ENCODE peak calls at places on chromosomes 12 and 14, in nine cellular contexts. I, U, O, S, D, A, C, Z and R are unnamed samples.

GRCh38 chr12:95304673-95305198 is 87.1 kb downstream of the VEZT start:
- DNase-seq in I (no peak), U (no peak), O (no peak), S (no peak), D (no peak), A (no peak), C (no peak), Z (no peak), R (no peak)

GRCh38 chr12:75933136-75933535 is 98.4 kb downstream of the PHLDA1 start:
- DNase-seq in I (no peak), U (no peak), O (no peak), S (no peak), D (no peak), A (no peak), C (no peak), Z (no peak), R (no peak)

GRCh38 chr14:76293923-76294322 is 82.0 kb upstream of the ESRRB start:
- DNase-seq in I (no peak), U (peak), O (no peak), S (no peak), D (peak), A (no peak), C (no peak), Z (no peak), R (no peak)

GRCh38 chr14:100392266-100392850 is 69.2 kb downstream of the SLC25A47 start:
- DNase-seq in I (no peak), U (no peak), O (no peak), S (no peak), D (no peak), A (no peak), C (no peak), Z (no peak), R (no peak)

GRCh38 chr14:26081043-26081442 is 516.8 kb downstream of the NOVA1 start:
- DNase-seq in I (no peak), U (no peak), O (no peak), S (no peak), D (no peak), A (no peak), C (no peak), Z (no peak), R (no peak)

GRCh38 chr12:23063206-23063605 is 438.2 kb downstream of the ETNK1 start:
- DNase-seq in I (no peak), U (no peak), O (no peak), S (no peak), D (no peak), A (no peak), C (no peak), Z (no peak), R (no peak)

GRCh38 chr12:59004466-59004865 is 84.2 kb upstream of the LRIG3 start:
- DNase-seq in I (no peak), U (no peak), O (no peak), S (no peak), D (no peak), A (no peak), C (no peak), Z (no peak), R (no peak)

GRCh38 chr14:93114068-93114710 is 1.5 kb downstream of the ITPK1 start:
- DNase-seq in I (no peak), U (no peak), O (no peak), S (no peak), D (no peak), A (no peak), C (no peak), Z (no peak), R (no peak)

GRCh38 chr12:112907415-112908157 is 824 bp downstream of the OAS1 start:
- DNase-seq in I (peak), U (no peak), O (peak), S (no peak), D (no peak), A (no peak), C (peak), Z (no peak), R (no peak)

GRCh38 chr12:61546296-61546695 is 713.9 kb upstream of the USP15 start:
- DNase-seq in I (no peak), U (no peak), O (no peak), S (no peak), D (no peak), A (no peak), C (no peak), Z (no peak), R (no peak)

GRCh38 chr12:116432321-116432750 is 126.8 kb upstream of the MAP1LC3B2 start:
- DNase-seq in I (no peak), U (no peak), O (peak), S (no peak), D (no peak), A (peak), C (no peak), Z (no peak), R (no peak)

GRCh38 chr12:109537136-109537535 is 36.2 kb downstream of the MMAB start:
- DNase-seq in I (no peak), U (no peak), O (no peak), S (no peak), D (no peak), A (no peak), C (no peak), Z (no peak), R (no peak)

GRCh38 chr14:21104448-21105060 is 3.7 kb downstream of the TMEM253 start:
- DNase-seq in I (peak), U (no peak), O (peak), S (peak), D (no peak), A (peak), C (no peak), Z (peak), R (no peak)

GRCh38 chr12:89393551-89394121 is 41.3 kb upstream of the DUSP6 start:
- DNase-seq in I (no peak), U (no peak), O (no peak), S (no peak), D (no peak), A (no peak), C (no peak), Z (no peak), R (no peak)

GRCh38 chr14:22531451-22532344 is 57.3 kb downstream of the DAD1 start:
- DNase-seq in I (no peak), U (no peak), O (no peak), S (no peak), D (no peak), A (no peak), C (peak), Z (no peak), R (no peak)

GRCh38 chr14:105484069-105484996 is 2.4 kb upstream of the CRIP1 start:
- DNase-seq in I (no peak), U (peak), O (no peak), S (no peak), D (no peak), A (no peak), C (no peak), Z (no peak), R (no peak)

GRCh38 chr12:2172486-2173214 is 119.9 kb downstream of the CACNA1C start:
- DNase-seq in I (no peak), U (no peak), O (no peak), S (no peak), D (no peak), A (peak), C (no peak), Z (no peak), R (no peak)

GRCh38 chr14:20998674-20999366 is at the start of gene SLC39A2:
- DNase-seq in I (peak), U (peak), O (no peak), S (no peak), D (no peak), A (no peak), C (no peak), Z (no peak), R (no peak)

GRCh38 chr12:63220921-63221320 is 69.9 kb upstream of the AVPR1A start:
- DNase-seq in I (no peak), U (no peak), O (no peak), S (no peak), D (no peak), A (no peak), C (no peak), Z (no peak), R (no peak)

GRCh38 chr14:76805245-76805644 is 7.4 kb downstream of the ANGEL1 start:
- DNase-seq in I (no peak), U (no peak), O (no peak), S (no peak), D (no peak), A (no peak), C (no peak), Z (no peak), R (no peak)

GRCh38 chr14:53331247-53331646 is 178.1 kb upstream of the DDHD1 start:
- DNase-seq in I (no peak), U (no peak), O (no peak), S (no peak), D (no peak), A (no peak), C (no peak), Z (no peak), R (no peak)

GRCh38 chr14:95515523-95516517 is 630 bp downstream of the SYNE3 start:
- DNase-seq in I (peak), U (peak), O (peak), S (peak), D (peak), A (peak), C (no peak), Z (peak), R (peak)

GRCh38 chr12:60194682-60195081 is 598.9 kb downstream of the SLC16A7 start:
- DNase-seq in I (no peak), U (no peak), O (no peak), S (no peak), D (no peak), A (no peak), C (no peak), Z (no peak), R (no peak)

GRCh38 chr14:24079521-24080141 is 8.3 kb downstream of the CPNE6 start:
- DNase-seq in I (no peak), U (peak), O (no peak), S (no peak), D (no peak), A (no peak), C (no peak), Z (peak), R (no peak)

GRCh38 chr14:103055693-103056092 is 1.7 kb downstream of the CDC42BPB start:
- DNase-seq in I (no peak), U (no peak), O (no peak), S (no peak), D (no peak), A (no peak), C (no peak), Z (no peak), R (no peak)

GRCh38 chr12:107523760-107524558 is 161.6 kb upstream of the PWP1 start:
- DNase-seq in I (no peak), U (no peak), O (no peak), S (no peak), D (peak), A (no peak), C (no peak), Z (no peak), R (no peak)

GRCh38 chr14:33068626-33069025 is 129.9 kb downstream of the NPAS3 start:
- DNase-seq in I (no peak), U (no peak), O (no peak), S (no peak), D (no peak), A (no peak), C (no peak), Z (no peak), R (no peak)

GRCh38 chr12:7934560-7935463 is 1.2 kb downstream of the SLC2A3 start:
- DNase-seq in I (no peak), U (no peak), O (no peak), S (no peak), D (no peak), A (no peak), C (no peak), Z (no peak), R (no peak)

GRCh38 chr14:46487582-46488350 is 163.8 kb downstream of the RPL10L start:
- DNase-seq in I (no peak), U (no peak), O (no peak), S (no peak), D (no peak), A (no peak), C (no peak), Z (no peak), R (no peak)

GRCh38 chr14:104428860-104429259 is 150.7 kb upstream of the C14orf180 start:
- DNase-seq in I (no peak), U (no peak), O (no peak), S (no peak), D (no peak), A (no peak), C (no peak), Z (no peak), R (no peak)

GRCh38 chr12:121214855-121215745 is 5.2 kb downstream of the P2RX4 start:
- DNase-seq in I (no peak), U (no peak), O (no peak), S (peak), D (peak), A (no peak), C (no peak), Z (no peak), R (no peak)

GRCh38 chr14:38973083-38973700 is 129.8 kb downstream of the SEC23A start:
- DNase-seq in I (no peak), U (no peak), O (no peak), S (no peak), D (peak), A (no peak), C (no peak), Z (no peak), R (no peak)

GRCh38 chr14:51614707-51615106 is 37.0 kb upstream of the FRMD6 start:
- DNase-seq in I (no peak), U (no peak), O (no peak), S (no peak), D (no peak), A (no peak), C (no peak), Z (no peak), R (no peak)

GRCh38 chr12:27243006-27243405 is 1.1 kb upstream of the STK38L start:
- DNase-seq in I (no peak), U (no peak), O (no peak), S (no peak), D (no peak), A (no peak), C (no peak), Z (no peak), R (no peak)
- TF ChIP-seq POLR2AphosphoS5 in I (no peak), U (no peak), O (no peak), S (no peak), D (no peak), A (no peak), C (no peak), Z (no peak), R (no peak)

GRCh38 chr12:84676787-84677186 is 235.8 kb downstream of the SLC6A15 start:
- DNase-seq in I (no peak), U (no peak), O (no peak), S (no peak), D (no peak), A (no peak), C (no peak), Z (no peak), R (no peak)
- H3K27ac ChIP-seq in I (no peak), U (no peak), O (no peak), S (no peak), D (no peak), A (no peak), C (no peak), Z (no peak), R (no peak)

GRCh38 chr12:104498211-104498801 is 41.6 kb downstream of the CHST11 start:
- DNase-seq in I (no peak), U (no peak), O (no peak), S (no peak), D (no peak), A (no peak), C (no peak), Z (no peak), R (no peak)
- TF ChIP-seq EP300 in I (no peak), U (no peak), O (no peak), S (no peak), D (no peak), A (no peak), C (peak), Z (no peak), R (no peak)

DNA sequence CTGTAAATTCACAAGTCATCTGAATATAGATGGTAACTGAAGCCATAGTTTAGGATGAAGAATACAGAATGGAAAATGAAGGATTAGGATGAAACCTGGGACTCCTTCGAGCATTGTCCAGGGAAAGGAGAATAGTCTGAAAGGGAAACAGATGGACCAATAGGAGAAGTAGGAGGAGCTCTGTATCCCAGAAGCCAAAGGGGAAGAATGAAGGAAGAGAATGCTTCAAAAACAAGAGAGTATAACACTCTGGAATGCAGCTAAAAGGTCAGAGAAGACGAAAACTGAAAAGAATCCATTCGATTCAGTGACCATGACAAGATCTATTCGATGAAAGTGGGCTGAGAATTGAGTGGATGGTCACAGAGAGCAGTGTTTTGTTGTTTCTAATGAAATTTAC is 1.0 kb downstream of the GMFB start:
- DNase-seq in I (no peak), U (no peak), O (no peak), S (no peak), D (no peak), A (no peak), C (no peak), Z (peak), R (no peak)
- TF ChIP-seq POLR2AphosphoS5 in I (no peak), U (no peak), O (no peak), S (no peak), D (peak), A (no peak), C (no peak), Z (no peak), R (no peak)

GRCh38 chr12:104986022-104986941 is at the start of gene NOPCHAP1:
- DNase-seq in I (peak), U (peak), O (peak), S (peak), D (peak), A (peak), C (peak), Z (peak), R (peak)
- H3K27ac ChIP-seq in I (peak), U (peak), O (peak), S (peak), D (peak), A (peak), C (peak), Z (peak), R (peak)

GRCh38 chr14:36655963-36656768 is 5.5 kb upstream of the PAX9 start:
- DNase-seq in I (peak), U (peak), O (no peak), S (no peak), D (peak), A (no peak), C (no peak), Z (peak), R (no peak)
- TF ChIP-seq EP300 in I (no peak), U (no peak), O (no peak), S (no peak), D (no peak), A (no peak), C (no peak), Z (no peak), R (no peak)

GRCh38 chr12:53746592-53747491 is 4.9 kb downstream of the CISTR start:
- DNase-seq in I (peak), U (peak), O (peak), S (peak), D (peak), A (peak), C (peak), Z (peak), R (peak)

GRCh38 chr12:53740130-53740491 is 11.7 kb downstream of the CISTR start:
- DNase-seq in I (no peak), U (no peak), O (no peak), S (no peak), D (no peak), A (no peak), C (no peak), Z (no peak), R (no peak)

GRCh38 chr12:53744130-53744441 is 7.7 kb downstream of the CISTR start:
- DNase-seq in I (no peak), U (no peak), O (no peak), S (no peak), D (no peak), A (no peak), C (no peak), Z (no peak), R (no peak)

GRCh38 chr12:53744730-53745129 is 7.0 kb downstream of the CISTR start:
- DNase-seq in I (no peak), U (no peak), O (no peak), S (no peak), D (no peak), A (no peak), C (no peak), Z (no peak), R (no peak)

DNA sequence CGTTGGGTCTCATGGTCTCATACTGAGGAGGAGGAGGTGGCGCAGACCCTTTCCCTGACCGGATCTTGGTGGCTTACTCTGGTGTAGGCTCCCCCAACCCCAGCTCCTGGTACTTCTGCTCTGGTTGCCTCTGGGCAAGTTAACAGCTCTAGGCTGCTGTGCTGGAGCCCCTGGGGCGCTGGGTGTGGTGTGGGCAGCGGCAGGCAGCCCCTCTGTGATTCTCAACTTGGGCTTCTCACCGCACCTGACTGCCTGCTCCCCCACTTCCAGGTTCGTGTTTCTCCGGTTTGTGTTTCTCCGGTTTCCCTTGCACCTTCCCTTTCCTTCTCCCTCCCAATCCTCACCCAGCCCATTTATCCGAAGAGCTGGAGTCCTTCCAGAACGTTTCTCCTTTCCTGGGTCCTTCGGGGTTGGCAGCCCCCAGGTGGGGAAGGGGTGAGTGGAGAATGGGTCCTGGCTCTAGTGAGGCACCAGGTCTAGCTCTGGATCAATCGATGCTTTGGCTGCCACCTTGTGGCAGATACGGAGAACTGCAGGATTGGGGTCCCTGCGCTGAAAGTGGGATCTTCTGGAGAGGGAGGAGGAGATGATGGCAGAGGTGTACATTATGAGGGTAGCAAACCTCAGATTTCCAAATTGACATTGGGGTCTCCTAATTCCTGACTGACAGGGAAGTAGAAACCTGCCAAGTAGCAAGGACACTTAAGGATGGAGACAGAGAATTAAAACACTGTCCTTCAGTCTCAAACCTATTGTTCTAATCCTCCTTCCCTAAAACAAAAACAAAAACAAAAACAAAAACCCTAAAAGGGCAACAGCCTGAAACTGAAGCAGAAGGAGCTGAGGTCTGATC is 8.3 kb downstream of the CISTR start:
- DNase-seq in I (peak), U (peak), O (peak), S (peak), D (peak), A (no peak), C (no peak), Z (peak), R (no peak)
- TF ChIP-seq POLR2AphosphoS5 in I (no peak), U (no peak), O (no peak), S (no peak), D (no peak), A (no peak), C (no peak), Z (no peak), R (no peak)

GRCh38 chr12:124756730-124757129 is 106.9 kb downstream of the SCARB1 start:
- DNase-seq in I (no peak), U (no peak), O (no peak), S (no peak), D (no peak), A (no peak), C (no peak), Z (no peak), R (no peak)

GRCh38 chr12:124754949-124755800 is 108.5 kb downstream of the SCARB1 start:
- DNase-seq in I (peak), U (no peak), O (peak), S (peak), D (no peak), A (peak), C (no peak), Z (peak), R (peak)

GRCh38 chr12:124757329-124757728 is 106.3 kb downstream of the SCARB1 start:
- DNase-seq in I (no peak), U (no peak), O (no peak), S (no peak), D (no peak), A (no peak), C (no peak), Z (no peak), R (no peak)

GRCh38 chr12:124755801-124756148 is 107.9 kb downstream of the SCARB1 start:
- DNase-seq in I (no peak), U (no peak), O (no peak), S (no peak), D (no peak), A (no peak), C (no peak), Z (no peak), R (no peak)

DNA sequence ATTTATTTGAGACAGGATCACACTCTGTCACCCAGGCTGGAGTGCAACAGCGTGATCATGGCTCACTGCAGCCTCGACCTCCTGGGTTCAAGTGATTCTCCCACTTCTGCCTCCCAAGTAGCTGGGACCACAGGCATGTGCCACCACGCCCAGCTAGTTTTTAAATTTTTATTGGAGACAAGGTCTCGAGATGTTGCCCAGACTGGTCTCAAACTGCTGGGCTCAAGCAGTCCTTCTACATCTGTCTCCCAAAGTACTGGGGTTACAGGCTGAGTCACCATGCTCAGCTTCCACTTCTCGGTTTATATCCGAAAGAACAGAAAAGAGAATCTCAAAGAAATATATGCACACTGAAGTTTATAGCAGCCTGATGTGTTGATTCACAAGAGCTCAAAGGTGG is 107.5 kb downstream of the SCARB1 start:
- DNase-seq in I (no peak), U (no peak), O (no peak), S (no peak), D (no peak), A (no peak), C (no peak), Z (no peak), R (no peak)
- H3K27ac ChIP-seq in I (peak), U (no peak), O (peak), S (peak), D (no peak), A (peak), C (no peak), Z (no peak), R (peak)

GRCh38 chr12:49865782-49866135 is 22.9 kb upstream of the BCDIN3D start:
- DNase-seq in I (no peak), U (peak), O (no peak), S (no peak), D (no peak), A (no peak), C (no peak), Z (no peak), R (no peak)
- TF ChIP-seq EP300 in I (no peak), U (no peak), O (no peak), S (no peak), D (no peak), A (no peak), C (no peak), Z (no peak), R (no peak)